ENCODE peak calls at places on chromosomes 13 and 19, in eight cellular contexts. R is body of pancreas, S is MG63, Z is A549, J is SJCRH30, V is suprapubic skin, F is ureter, B is fibroblast of the aortic adventitia. X is an unnamed sample.

GRCh38 chr19:40255619-40256166 is 29.2 kb upstream of the CCNP start:
- DNase-seq in V (no peak), B (no peak), J (no peak), R (no peak), Z (no peak), S (no peak), F (no peak), X (no peak)

GRCh38 chr13:43782686-43783085 is 4.1 kb downstream of the ENOX1 start:
- DNase-seq in J (no peak), R (no peak), Z (no peak), F (no peak), B (no peak), V (no peak), S (no peak), X (no peak)

GRCh38 chr19:12975221-12975756 is 5.9 kb downstream of the DAND5 start:
- DNase-seq in Z (no peak), J (no peak), F (no peak), R (no peak), B (no peak), V (no peak), S (no peak), X (no peak)

GRCh38 chr13:91368101-91368500 is 20.6 kb downstream of the MIR17HG start:
- DNase-seq in S (no peak), J (no peak), Z (no peak), V (no peak), R (no peak), F (no peak), B (no peak), X (no peak)

GRCh38 chr13:19183676-19184075 is 2.1 kb upstream of the TUBA3C start:
- DNase-seq in F (no peak), B (no peak), V (no peak), R (no peak), J (no peak), Z (no peak), S (no peak), X (no peak)

GRCh38 chr19:38650911-38651584 is 3.6 kb downstream of the ACTN4 start:
- DNase-seq in B (peak; percentile 99), V (no peak), J (no peak), F (no peak), R (no peak), S (peak; percentile 92), Z (no peak), X (no peak)

GRCh38 chr13:19960673-19961015 is 2.1 kb downstream of the ZMYM2 start:
- DNase-seq in F (no peak), S (no peak), B (no peak), V (no peak), R (no peak), J (no peak), Z (no peak), X (no peak)

GRCh38 chr13:46613409-46614049 is 60.6 kb downstream of the LRCH1 start:
- DNase-seq in B (no peak), R (no peak), J (no peak), Z (no peak), F (no peak), V (no peak), S (no peak), X (no peak)

GRCh38 chr13:74661851-74662250 is 527.6 kb upstream of the KLF12 start:
- DNase-seq in B (no peak), R (no peak), V (no peak), S (peak; percentile 9), J (no peak), Z (no peak), F (no peak), X (no peak)

GRCh38 chr19:33971073-33971472 is 174.4 kb downstream of the KCTD15 start:
- DNase-seq in Z (no peak), J (no peak), R (no peak), V (no peak), S (no peak), F (no peak), B (no peak), X (no peak)

GRCh38 chr13:51625555-51626345 is 41.5 kb downstream of the WDFY2 start:
- DNase-seq in R (peak; percentile 73), J (no peak), F (no peak), Z (no peak), V (no peak), B (peak; percentile 53), S (peak; percentile 77), X (no peak)

GRCh38 chr13:49646688-49647087 is 18.4 kb downstream of the ARL11 start:
- DNase-seq in F (no peak), B (no peak), S (no peak), Z (no peak), J (no peak), R (no peak), V (no peak), X (no peak)

GRCh38 chr19:53958168-53958571 is 4.6 kb upstream of the CACNG8 start:
- DNase-seq in R (no peak), J (no peak), Z (no peak), F (no peak), B (no peak), V (no peak), S (no peak), X (peak; percentile 49)

GRCh38 chr19:50178320-50178719 is 15.2 kb upstream of the IZUMO2 start:
- DNase-seq in F (no peak), S (no peak), B (no peak), J (peak; percentile 80), Z (no peak), R (no peak), V (no peak), X (no peak)

GRCh38 chr13:80374453-80374852 is 33.5 kb upstream of the SPRY2 start:
- DNase-seq in V (no peak), F (no peak), B (peak; percentile 44), Z (no peak), J (no peak), S (no peak), R (peak; percentile 35), X (no peak)

GRCh38 chr19:42121666-42122069 is 10.6 kb downstream of the POU2F2 start:
- DNase-seq in F (no peak), S (peak; percentile 91), B (peak; percentile 72), V (no peak), R (no peak), Z (peak; percentile 66), J (peak; percentile 51), X (no peak)

GRCh38 chr19:3098141-3098514 is 4.0 kb downstream of the GNA11 start:
- DNase-seq in S (peak; percentile 26), Z (no peak), R (no peak), B (peak; percentile 51), F (no peak), V (peak; percentile 71), J (no peak), X (peak; percentile 68)

GRCh38 chr19:42143341-42144234 is 11.3 kb upstream of the POU2F2 start:
- DNase-seq in S (no peak), R (no peak), J (peak; percentile 65), B (peak; percentile 45), F (no peak), V (no peak), Z (no peak), X (no peak)